ENCODE peak calls at places on chromosome 12, in five cellular contexts. One of them, this sample, is unnamed.

GRCh38 chr12:123384318-123384993 is 524 bp downstream of the KMT5A start:
- DNase-seq in trophoblast cell: peak; percentile 33
- DNase-seq in LoVo: no peak
- DNase-seq in T-cell: no peak
- DNase-seq in NCI-H187: no peak
- DNase-seq in this sample: peak; percentile 90

GRCh38 chr12:108403952-108404351 is 64.8 kb upstream of the CMKLR1 start:
- DNase-seq in trophoblast cell: no peak
- DNase-seq in LoVo: no peak
- DNase-seq in T-cell: no peak
- DNase-seq in NCI-H187: no peak
- DNase-seq in this sample: no peak

GRCh38 chr12:92334552-92334951 is 188.9 kb upstream of the BTG1 start:
- DNase-seq in trophoblast cell: no peak
- DNase-seq in LoVo: no peak
- DNase-seq in T-cell: no peak
- DNase-seq in NCI-H187: no peak
- DNase-seq in this sample: no peak

GRCh38 chr12:44286336-44286735 is 450.5 kb downstream of the TMEM117 start:
- DNase-seq in trophoblast cell: no peak
- DNase-seq in LoVo: no peak
- DNase-seq in T-cell: no peak
- DNase-seq in NCI-H187: no peak
- DNase-seq in this sample: no peak

GRCh38 chr12:117580718-117581062 is 219.3 kb upstream of the NOS1 start:
- DNase-seq in trophoblast cell: no peak
- DNase-seq in LoVo: no peak
- DNase-seq in T-cell: no peak
- DNase-seq in NCI-H187: peak; percentile 51
- DNase-seq in this sample: no peak

GRCh38 chr12:68451261-68452091 is 119.3 kb upstream of the MDM1 start:
- DNase-seq in trophoblast cell: peak; percentile 77
- DNase-seq in LoVo: no peak
- DNase-seq in T-cell: peak; percentile 20
- DNase-seq in NCI-H187: no peak
- DNase-seq in this sample: peak; percentile 73

GRCh38 chr12:96107236-96107635 is 71.8 kb upstream of the LTA4H start:
- DNase-seq in trophoblast cell: no peak
- DNase-seq in LoVo: no peak
- DNase-seq in T-cell: no peak
- DNase-seq in NCI-H187: no peak
- DNase-seq in this sample: peak; percentile 82

GRCh38 chr12:10562306-10562933 is 51.0 kb downstream of the MAGOHB start:
- DNase-seq in trophoblast cell: peak; percentile 76
- DNase-seq in LoVo: peak; percentile 54
- DNase-seq in T-cell: no peak
- DNase-seq in NCI-H187: no peak
- DNase-seq in this sample: peak; percentile 78

GRCh38 chr12:75635606-75636444 is 124.4 kb upstream of the KRR1 start:
- DNase-seq in trophoblast cell: peak; percentile 47
- DNase-seq in LoVo: peak; percentile 97
- DNase-seq in T-cell: no peak
- DNase-seq in NCI-H187: no peak
- DNase-seq in this sample: peak; percentile 79

GRCh38 chr12:47742253-47742825 is 16.3 kb downstream of the RAPGEF3 start:
- DNase-seq in trophoblast cell: peak; percentile 75
- DNase-seq in LoVo: peak; percentile 63
- DNase-seq in T-cell: peak; percentile 66
- DNase-seq in NCI-H187: no peak
- DNase-seq in this sample: peak; percentile 87

GRCh38 chr12:112938751-112939150 is 477 bp downstream of the OAS3 start:
- DNase-seq in trophoblast cell: no peak
- DNase-seq in LoVo: no peak
- DNase-seq in T-cell: no peak
- DNase-seq in NCI-H187: no peak
- DNase-seq in this sample: no peak

GRCh38 chr12:56377310-56377988 is 14.8 kb upstream of the APOF start:
- DNase-seq in trophoblast cell: peak; percentile 64
- DNase-seq in LoVo: no peak
- DNase-seq in T-cell: no peak
- DNase-seq in NCI-H187: no peak
- DNase-seq in this sample: no peak

GRCh38 chr12:29595071-29595755 is 97.7 kb upstream of the OVCH1 start:
- DNase-seq in trophoblast cell: no peak
- DNase-seq in LoVo: no peak
- DNase-seq in T-cell: no peak
- DNase-seq in NCI-H187: no peak
- DNase-seq in this sample: no peak

GRCh38 chr12:15688202-15688736 is 100.9 kb downstream of the EPS8 start:
- DNase-seq in trophoblast cell: peak; percentile 4
- DNase-seq in LoVo: peak; percentile 82
- DNase-seq in T-cell: no peak
- DNase-seq in NCI-H187: no peak
- DNase-seq in this sample: no peak

GRCh38 chr12:124646385-124647230 is 79.2 kb upstream of the NCOR2 start:
- DNase-seq in trophoblast cell: no peak
- DNase-seq in LoVo: no peak
- DNase-seq in T-cell: peak; percentile 15
- DNase-seq in NCI-H187: no peak
- DNase-seq in this sample: no peak

GRCh38 chr12:6827437-6827894 is 741 bp upstream of the P3H3 start:
- DNase-seq in trophoblast cell: peak; percentile 33
- DNase-seq in LoVo: peak; percentile 52
- DNase-seq in T-cell: no peak
- DNase-seq in NCI-H187: peak; percentile 78
- DNase-seq in this sample: peak; percentile 100

GRCh38 chr12:90618606-90619005 is 336.4 kb downstream of the CCER1 start:
- DNase-seq in trophoblast cell: peak; percentile 38
- DNase-seq in LoVo: no peak
- DNase-seq in T-cell: no peak
- DNase-seq in NCI-H187: no peak
- DNase-seq in this sample: no peak

GRCh38 chr12:1297206-1297605 is 297.2 kb downstream of the FBXL14 start:
- DNase-seq in trophoblast cell: peak; percentile 32
- DNase-seq in LoVo: no peak
- DNase-seq in T-cell: no peak
- DNase-seq in NCI-H187: no peak
- DNase-seq in this sample: peak; percentile 88

GRCh38 chr12:6970096-6970527 is 352 bp downstream of the PHB2 start:
- DNase-seq in trophoblast cell: peak; percentile 27
- DNase-seq in LoVo: no peak
- DNase-seq in T-cell: no peak
- DNase-seq in NCI-H187: no peak
- DNase-seq in this sample: no peak

GRCh38 chr12:107145397-107145796 is 52.0 kb upstream of the CRY1 start:
- DNase-seq in trophoblast cell: no peak
- DNase-seq in LoVo: no peak
- DNase-seq in T-cell: no peak
- DNase-seq in NCI-H187: no peak
- DNase-seq in this sample: no peak

This sample was measured in osteoblast.